ENCODE peak calls at places on chromosomes 2 and 18, in four cellular contexts. One of them, this sample, is unnamed.

GRCh38 chr2:53129851-53130250 is 637.8 kb upstream of the CHAC2 start:
- DNase-seq in SK-N-SH: no peak
- DNase-seq in GM23248: peak; percentile 80
- DNase-seq in hepatocyte: no peak
- DNase-seq in this sample: peak; percentile 76

GRCh38 chr2:53787911-53788289 is 1.1 kb downstream of the ERLEC1 start:
- DNase-seq in hepatocyte: peak; percentile 23
- DNase-seq in GM23248: peak; percentile 38
- DNase-seq in SK-N-SH: no peak
- DNase-seq in this sample: peak; percentile 14

GRCh38 chr2:36376992-36377738 is 21.6 kb downstream of the CRIM1 start:
- DNase-seq in hepatocyte: no peak
- DNase-seq in GM23248: peak; percentile 54
- DNase-seq in SK-N-SH: no peak
- DNase-seq in this sample: peak; percentile 96

GRCh38 chr2:22355816-22356433 is 1029.1 kb upstream of the KLHL29 start:
- DNase-seq in GM23248: peak; percentile 13
- DNase-seq in SK-N-SH: peak; percentile 56
- DNase-seq in hepatocyte: peak; percentile 60
- DNase-seq in this sample: peak; percentile 41

GRCh38 chr2:148619560-148620190 is 24.9 kb upstream of the EPC2 start:
- DNase-seq in hepatocyte: no peak
- DNase-seq in SK-N-SH: no peak
- DNase-seq in GM23248: no peak
- DNase-seq in this sample: no peak

GRCh38 chr2:152622228-152622627 is 95.0 kb downstream of the PRPF40A start:
- DNase-seq in GM23248: no peak
- DNase-seq in SK-N-SH: no peak
- DNase-seq in hepatocyte: no peak
- DNase-seq in this sample: no peak

GRCh38 chr2:26892133-26892532 is 44.2 kb downstream of the DPYSL5 start:
- DNase-seq in SK-N-SH: no peak
- DNase-seq in GM23248: no peak
- DNase-seq in hepatocyte: peak; percentile 1
- DNase-seq in this sample: no peak

GRCh38 chr2:54329482-54330225 is 73.6 kb upstream of the TSPYL6 start:
- DNase-seq in hepatocyte: peak; percentile 37
- DNase-seq in GM23248: peak; percentile 51
- DNase-seq in SK-N-SH: peak; percentile 28
- DNase-seq in this sample: peak; percentile 38

GRCh38 chr2:177250461-177250860 is 14.1 kb downstream of the NFE2L2 start:
- DNase-seq in SK-N-SH: no peak
- DNase-seq in GM23248: no peak
- DNase-seq in hepatocyte: no peak
- DNase-seq in this sample: no peak

GRCh38 chr2:105952131-105952530 is 207.4 kb downstream of the NCK2 start:
- DNase-seq in hepatocyte: no peak
- DNase-seq in GM23248: no peak
- DNase-seq in SK-N-SH: no peak
- DNase-seq in this sample: no peak

GRCh38 chr18:63344918-63345317 is 22.1 kb downstream of the KDSR start:
- DNase-seq in hepatocyte: no peak
- DNase-seq in GM23248: no peak
- DNase-seq in SK-N-SH: no peak
- DNase-seq in this sample: no peak

GRCh38 chr2:220117010-220117409 is 489.6 kb downstream of the SLC4A3 start:
- DNase-seq in hepatocyte: no peak
- DNase-seq in SK-N-SH: no peak
- DNase-seq in GM23248: no peak
- DNase-seq in this sample: no peak

GRCh38 chr2:176652300-176653182 is 383.3 kb downstream of the MTX2 start:
- DNase-seq in SK-N-SH: peak; percentile 42
- DNase-seq in GM23248: peak; percentile 81
- DNase-seq in hepatocyte: peak; percentile 75
- DNase-seq in this sample: peak; percentile 75

GRCh38 chr2:174263989-174264388 is 15.7 kb upstream of the OLA1 start:
- DNase-seq in hepatocyte: peak; percentile 19
- DNase-seq in SK-N-SH: no peak
- DNase-seq in GM23248: peak; percentile 80
- DNase-seq in this sample: peak; percentile 91

GRCh38 chr2:134205087-134205486 is 48.8 kb upstream of the MGAT5 start:
- DNase-seq in hepatocyte: no peak
- DNase-seq in GM23248: no peak
- DNase-seq in SK-N-SH: no peak
- DNase-seq in this sample: no peak

GRCh38 chr2:211391206-211391605 is 834.8 kb downstream of the CPS1 start:
- DNase-seq in GM23248: no peak
- DNase-seq in SK-N-SH: peak; percentile 8
- DNase-seq in hepatocyte: no peak
- DNase-seq in this sample: no peak

GRCh38 chr18:80192653-80193385 is 54.5 kb downstream of the PARD6G start:
- DNase-seq in SK-N-SH: no peak
- DNase-seq in hepatocyte: no peak
- DNase-seq in GM23248: no peak
- DNase-seq in this sample: no peak

GRCh38 chr2:223815186-223815883 is 22.0 kb downstream of the AP1S3 start:
- DNase-seq in GM23248: peak; percentile 95
- DNase-seq in hepatocyte: peak; percentile 28
- DNase-seq in SK-N-SH: peak; percentile 26
- DNase-seq in this sample: peak; percentile 98

GRCh38 chr2:207240649-207241048 is 74.9 kb upstream of the KLF7 start:
- DNase-seq in hepatocyte: no peak
- DNase-seq in SK-N-SH: no peak
- DNase-seq in GM23248: no peak
- DNase-seq in this sample: no peak

GRCh38 chr2:45922577-45922988 is 271.1 kb downstream of the PRKCE start:
- DNase-seq in GM23248: no peak
- DNase-seq in hepatocyte: peak; percentile 80
- DNase-seq in SK-N-SH: peak; percentile 89
- DNase-seq in this sample: peak; percentile 48

GRCh38 chr2:48541696-48542389 is 11.9 kb downstream of the STON1 start:
- DNase-seq in hepatocyte: no peak
- DNase-seq in GM23248: peak; percentile 5
- DNase-seq in SK-N-SH: peak; percentile 32
- DNase-seq in this sample: no peak

GRCh38 chr2:236546561-236546961 is 23.1 kb upstream of the ACKR3 start:
- DNase-seq in hepatocyte: no peak
- DNase-seq in SK-N-SH: no peak
- DNase-seq in GM23248: no peak
- DNase-seq in this sample: no peak

GRCh38 chr18:50507120-50507590 is 52.7 kb upstream of the MAPK4 start:
- DNase-seq in SK-N-SH: peak; percentile 61
- DNase-seq in hepatocyte: peak; percentile 78
- DNase-seq in GM23248: peak; percentile 32
- DNase-seq in this sample: peak; percentile 29

GRCh38 chr2:191540681-191541080 is 137.3 kb upstream of the NABP1 start:
- DNase-seq in hepatocyte: no peak
- DNase-seq in SK-N-SH: no peak
- DNase-seq in GM23248: no peak
- DNase-seq in this sample: no peak

GRCh38 chr2:45096996-45097395 is 87.7 kb upstream of the SIX2 start:
- DNase-seq in GM23248: no peak
- DNase-seq in hepatocyte: no peak
- DNase-seq in SK-N-SH: no peak
- DNase-seq in this sample: no peak

GRCh38 chr18:3511980-3512379 is 62.0 kb downstream of the TGIF1 start:
- DNase-seq in hepatocyte: peak; percentile 26
- DNase-seq in GM23248: peak; percentile 86
- DNase-seq in SK-N-SH: peak; percentile 40
- DNase-seq in this sample: peak; percentile 82

GRCh38 chr2:96631804-96632435 is 6.2 kb downstream of the KANSL3 start:
- DNase-seq in GM23248: peak; percentile 73
- DNase-seq in SK-N-SH: no peak
- DNase-seq in hepatocyte: no peak
- DNase-seq in this sample: peak; percentile 90

GRCh38 chr2:164711246-164712138 is 90.2 kb upstream of the GRB14 start:
- DNase-seq in GM23248: no peak
- DNase-seq in hepatocyte: peak; percentile 27
- DNase-seq in SK-N-SH: no peak
- DNase-seq in this sample: peak; percentile 22

GRCh38 chr18:79912409-79912991 is 39.0 kb downstream of the SLC66A2 start:
- DNase-seq in GM23248: peak; percentile 24
- DNase-seq in hepatocyte: peak; percentile 13
- DNase-seq in SK-N-SH: no peak
- DNase-seq in this sample: no peak

GRCh38 chr18:6323319-6323889 is 91.3 kb downstream of the L3MBTL4 start:
- DNase-seq in SK-N-SH: no peak
- DNase-seq in hepatocyte: no peak
- DNase-seq in GM23248: no peak
- DNase-seq in this sample: no peak

GRCh38 chr2:174666786-174667369 is 69.3 kb upstream of the WIPF1 start:
- DNase-seq in hepatocyte: no peak
- DNase-seq in GM23248: peak; percentile 36
- DNase-seq in SK-N-SH: no peak
- DNase-seq in this sample: no peak

GRCh38 chr2:41782306-41783158 is 265.3 kb upstream of the PKDCC start:
- DNase-seq in hepatocyte: peak; percentile 61
- DNase-seq in SK-N-SH: peak; percentile 55
- DNase-seq in GM23248: peak; percentile 52
- DNase-seq in this sample: peak; percentile 69
- TF ChIP-seq EZH2phosphoT487 in hepatocyte: no peak
- TF ChIP-seq EZH2phosphoT487 in SK-N-SH: no peak
- TF ChIP-seq EZH2phosphoT487 in GM23248: no peak
- TF ChIP-seq EZH2phosphoT487 in this sample: no peak

DNA sequence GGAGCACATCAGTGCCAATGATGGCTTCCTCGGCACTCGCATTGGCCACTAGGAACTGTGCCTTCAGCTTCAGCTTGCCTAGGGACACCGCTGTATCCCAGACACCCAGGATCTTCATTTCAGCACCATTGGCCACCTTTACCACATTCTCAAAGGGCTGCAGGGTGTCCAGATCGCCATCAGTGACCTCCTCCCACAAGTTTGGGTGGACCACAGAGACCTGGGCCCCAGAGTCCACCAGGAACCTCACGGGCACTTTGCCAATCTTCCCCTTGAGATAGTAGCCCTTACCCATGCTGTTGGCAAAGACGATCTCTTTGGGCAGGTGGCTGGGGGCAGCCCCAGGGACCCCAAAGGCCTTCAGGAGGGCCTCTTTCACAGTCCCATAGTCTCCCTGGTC is 610 bp downstream of the ASPRV1 start:
- DNase-seq in GM23248: no peak
- DNase-seq in hepatocyte: no peak
- DNase-seq in SK-N-SH: no peak
- DNase-seq in this sample: no peak
- H3K4me3 ChIP-seq in GM23248: no peak overlapping the region
- H3K4me3 ChIP-seq in hepatocyte: no peak overlapping the region
- H3K4me3 ChIP-seq in SK-N-SH: no peak overlapping the region
- H3K4me3 ChIP-seq in this sample: no peak overlapping the region

GRCh38 chr2:179274749-179275148 is 10.1 kb upstream of the SESTD1 start:
- DNase-seq in SK-N-SH: no peak
- DNase-seq in GM23248: no peak
- DNase-seq in hepatocyte: no peak
- DNase-seq in this sample: no peak
- TF ChIP-seq EZH2phosphoT487 in SK-N-SH: no peak
- TF ChIP-seq EZH2phosphoT487 in GM23248: no peak
- TF ChIP-seq EZH2phosphoT487 in hepatocyte: no peak
- TF ChIP-seq EZH2phosphoT487 in this sample: no peak

DNA sequence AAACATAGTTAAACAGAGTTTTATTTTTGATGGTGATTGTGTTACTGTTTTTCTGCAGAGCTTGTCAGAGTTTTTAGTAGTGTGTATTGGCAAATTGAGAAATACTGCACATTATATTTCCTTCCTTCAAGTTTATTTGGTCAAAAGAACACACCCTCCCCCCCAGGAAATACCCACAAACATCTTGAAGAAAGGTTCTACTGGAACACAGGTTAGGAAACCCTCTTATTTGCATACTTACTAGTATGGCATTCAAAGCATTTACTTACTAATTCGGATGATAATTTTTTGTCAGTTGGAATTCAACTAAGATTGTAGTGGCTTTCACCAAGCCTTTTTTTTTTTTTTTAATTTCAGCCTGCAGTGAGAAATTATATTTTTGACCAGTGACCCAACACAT is 9.1 kb downstream of the CAB39 start:
- DNase-seq in SK-N-SH: no peak
- DNase-seq in GM23248: peak; percentile 39
- DNase-seq in hepatocyte: no peak
- DNase-seq in this sample: peak; percentile 29
- H3K4me3 ChIP-seq in SK-N-SH: no peak overlapping the region
- H3K4me3 ChIP-seq in GM23248: peak overlapping the region; percentile 11
- H3K4me3 ChIP-seq in hepatocyte: no peak overlapping the region
- H3K4me3 ChIP-seq in this sample: no peak overlapping the region

GRCh38 chr2:226904592-226904991 is 68.7 kb downstream of the RHBDD1 start:
- DNase-seq in GM23248: no peak
- DNase-seq in hepatocyte: no peak
- DNase-seq in SK-N-SH: no peak
- DNase-seq in this sample: no peak
- TF ChIP-seq EZH2phosphoT487 in GM23248: no peak
- TF ChIP-seq EZH2phosphoT487 in hepatocyte: no peak
- TF ChIP-seq EZH2phosphoT487 in SK-N-SH: no peak
- TF ChIP-seq EZH2phosphoT487 in this sample: no peak